ENCODE peak calls at places on chromosomes 13 and 19, in four cellular contexts. One of them, this sample, is unnamed.

GRCh38 chr13:73731564-73731963 is 402.6 kb downstream of the KLF12 start:
- DNase-seq in mesothelial cell of epicardium: no peak
- DNase-seq in cardiac fibroblast: no peak
- DNase-seq in CD4-positive, alpha-beta T cell: no peak
- DNase-seq in this sample: no peak

GRCh38 chr19:13057744-13058143 is 44.9 kb downstream of the LYL1 start:
- DNase-seq in mesothelial cell of epicardium: no peak
- DNase-seq in cardiac fibroblast: no peak
- DNase-seq in CD4-positive, alpha-beta T cell: no peak
- DNase-seq in this sample: no peak

GRCh38 chr13:97478247-97478646 is 44.3 kb downstream of the RAP2A start:
- DNase-seq in mesothelial cell of epicardium: no peak
- DNase-seq in cardiac fibroblast: no peak
- DNase-seq in CD4-positive, alpha-beta T cell: no peak
- DNase-seq in this sample: no peak

GRCh38 chr19:28288850-28289249 is 924.1 kb downstream of the UQCRFS1 start:
- DNase-seq in mesothelial cell of epicardium: no peak
- DNase-seq in cardiac fibroblast: no peak
- DNase-seq in CD4-positive, alpha-beta T cell: no peak
- DNase-seq in this sample: no peak

GRCh38 chr19:48397636-48398328 is 4.3 kb downstream of the GRIN2D start:
- DNase-seq in mesothelial cell of epicardium: no peak
- DNase-seq in cardiac fibroblast: peak; percentile 28
- DNase-seq in CD4-positive, alpha-beta T cell: no peak
- DNase-seq in this sample: no peak

GRCh38 chr13:50275392-50276063 is 260.3 kb downstream of the KCNRG start:
- DNase-seq in mesothelial cell of epicardium: no peak
- DNase-seq in cardiac fibroblast: peak; percentile 5
- DNase-seq in CD4-positive, alpha-beta T cell: no peak
- DNase-seq in this sample: no peak

GRCh38 chr13:79228972-79229371 is 177.1 kb downstream of the RBM26 start:
- DNase-seq in mesothelial cell of epicardium: no peak
- DNase-seq in cardiac fibroblast: no peak
- DNase-seq in CD4-positive, alpha-beta T cell: no peak
- DNase-seq in this sample: no peak

GRCh38 chr13:44747179-44747578 is 171.0 kb upstream of the TSC22D1 start:
- DNase-seq in mesothelial cell of epicardium: no peak
- DNase-seq in cardiac fibroblast: no peak
- DNase-seq in CD4-positive, alpha-beta T cell: no peak
- DNase-seq in this sample: no peak

GRCh38 chr19:53389591-53390377 is 5.2 kb upstream of the ZNF765 start:
- DNase-seq in mesothelial cell of epicardium: no peak
- DNase-seq in cardiac fibroblast: no peak
- DNase-seq in CD4-positive, alpha-beta T cell: no peak
- DNase-seq in this sample: no peak

GRCh38 chr19:42176649-42176989 is 40.9 kb downstream of the DEDD2 start:
- DNase-seq in mesothelial cell of epicardium: no peak
- DNase-seq in cardiac fibroblast: no peak
- DNase-seq in CD4-positive, alpha-beta T cell: no peak
- DNase-seq in this sample: peak; percentile 52

GRCh38 chr19:22935151-22935550 is 67.8 kb downstream of the ZNF728 start:
- DNase-seq in mesothelial cell of epicardium: no peak
- DNase-seq in cardiac fibroblast: no peak
- DNase-seq in CD4-positive, alpha-beta T cell: no peak
- DNase-seq in this sample: no peak

GRCh38 chr19:58578430-58578925 is 5.3 kb upstream of the MZF1 start:
- DNase-seq in mesothelial cell of epicardium: no peak
- DNase-seq in cardiac fibroblast: no peak
- DNase-seq in CD4-positive, alpha-beta T cell: no peak
- DNase-seq in this sample: peak; percentile 42

GRCh38 chr19:55278391-55279135 is 1.3 kb downstream of the HSPBP1 start:
- DNase-seq in mesothelial cell of epicardium: no peak
- DNase-seq in cardiac fibroblast: no peak
- DNase-seq in CD4-positive, alpha-beta T cell: no peak
- DNase-seq in this sample: no peak

GRCh38 chr19:29805026-29805925 is 6.5 kb upstream of the CCNE1 start:
- DNase-seq in mesothelial cell of epicardium: no peak
- DNase-seq in cardiac fibroblast: peak; percentile 49
- DNase-seq in CD4-positive, alpha-beta T cell: no peak
- DNase-seq in this sample: no peak

GRCh38 chr13:99322297-99323103 is 15.3 kb upstream of the GPR183 start:
- DNase-seq in mesothelial cell of epicardium: no peak
- DNase-seq in cardiac fibroblast: peak; percentile 81
- DNase-seq in CD4-positive, alpha-beta T cell: peak; percentile 16
- DNase-seq in this sample: peak; percentile 72

GRCh38 chr19:10565028-10565566 is 713 bp downstream of the KRI1 start:
- DNase-seq in mesothelial cell of epicardium: no peak
- DNase-seq in cardiac fibroblast: peak; percentile 46
- DNase-seq in CD4-positive, alpha-beta T cell: peak; percentile 49
- DNase-seq in this sample: peak; percentile 83

GRCh38 chr13:41145136-41145908 is 12.7 kb upstream of the KBTBD6 start:
- DNase-seq in mesothelial cell of epicardium: no peak
- DNase-seq in cardiac fibroblast: peak; percentile 66
- DNase-seq in CD4-positive, alpha-beta T cell: no peak
- DNase-seq in this sample: no peak

GRCh38 chr13:59261928-59262488 is 901.7 kb downstream of the DIAPH3 start:
- DNase-seq in mesothelial cell of epicardium: no peak
- DNase-seq in cardiac fibroblast: peak; percentile 29
- DNase-seq in CD4-positive, alpha-beta T cell: no peak
- DNase-seq in this sample: no peak

GRCh38 chr13:47397739-47398138 is 500.9 kb upstream of the HTR2A start:
- DNase-seq in mesothelial cell of epicardium: no peak
- DNase-seq in cardiac fibroblast: no peak
- DNase-seq in CD4-positive, alpha-beta T cell: no peak
- DNase-seq in this sample: no peak

GRCh38 chr19:35509018-35509652 is 4.3 kb downstream of the DMKN start:
- DNase-seq in mesothelial cell of epicardium: no peak
- DNase-seq in cardiac fibroblast: no peak
- DNase-seq in CD4-positive, alpha-beta T cell: peak; percentile 30
- DNase-seq in this sample: peak; percentile 87

GRCh38 chr13:41568990-41569387 is 111.6 kb downstream of the RGCC start:
- DNase-seq in mesothelial cell of epicardium: no peak
- DNase-seq in cardiac fibroblast: peak; percentile 61
- DNase-seq in CD4-positive, alpha-beta T cell: no peak
- DNase-seq in this sample: no peak

GRCh38 chr19:9705836-9706235 is 30.9 kb upstream of the ZNF562 start:
- DNase-seq in mesothelial cell of epicardium: no peak
- DNase-seq in cardiac fibroblast: no peak
- DNase-seq in CD4-positive, alpha-beta T cell: no peak
- DNase-seq in this sample: no peak

GRCh38 chr13:20127563-20128458 is 33.0 kb downstream of the GJA3 start:
- DNase-seq in mesothelial cell of epicardium: no peak
- DNase-seq in cardiac fibroblast: peak; percentile 53
- DNase-seq in CD4-positive, alpha-beta T cell: peak; percentile 20
- DNase-seq in this sample: peak; percentile 82

GRCh38 chr13:102645701-102646100 is 48.9 kb downstream of the TPP2 start:
- DNase-seq in mesothelial cell of epicardium: no peak
- DNase-seq in cardiac fibroblast: no peak
- DNase-seq in CD4-positive, alpha-beta T cell: no peak
- DNase-seq in this sample: no peak

GRCh38 chr13:35908221-35908620 is 223.0 kb downstream of the DCLK1 start:
- DNase-seq in mesothelial cell of epicardium: no peak
- DNase-seq in cardiac fibroblast: no peak
- DNase-seq in CD4-positive, alpha-beta T cell: no peak
- DNase-seq in this sample: no peak

GRCh38 chr13:35914662-35915061 is 216.5 kb downstream of the DCLK1 start:
- DNase-seq in mesothelial cell of epicardium: no peak
- DNase-seq in cardiac fibroblast: no peak
- DNase-seq in CD4-positive, alpha-beta T cell: no peak
- DNase-seq in this sample: no peak

GRCh38 chr13:35912841-35913240 is 218.3 kb downstream of the DCLK1 start:
- DNase-seq in mesothelial cell of epicardium: no peak
- DNase-seq in cardiac fibroblast: no peak
- DNase-seq in CD4-positive, alpha-beta T cell: no peak
- DNase-seq in this sample: no peak

GRCh38 chr13:35906636-35907035 is 224.5 kb downstream of the DCLK1 start:
- DNase-seq in mesothelial cell of epicardium: no peak
- DNase-seq in cardiac fibroblast: no peak
- DNase-seq in CD4-positive, alpha-beta T cell: no peak
- DNase-seq in this sample: no peak

GRCh38 chr13:35909837-35910236 is 221.3 kb downstream of the DCLK1 start:
- DNase-seq in mesothelial cell of epicardium: no peak
- DNase-seq in cardiac fibroblast: no peak
- DNase-seq in CD4-positive, alpha-beta T cell: no peak
- DNase-seq in this sample: no peak
- TF ChIP-seq CTCF in mesothelial cell of epicardium: no peak
- TF ChIP-seq CTCF in cardiac fibroblast: no peak
- TF ChIP-seq CTCF in CD4-positive, alpha-beta T cell: no peak
- TF ChIP-seq CTCF in this sample: no peak

GRCh38 chr19:38619361-38620174 is 580 bp downstream of the EIF3K start:
- DNase-seq in mesothelial cell of epicardium: no peak
- DNase-seq in cardiac fibroblast: no peak
- DNase-seq in CD4-positive, alpha-beta T cell: no peak
- DNase-seq in this sample: no peak

GRCh38 chr19:38629568-38629967 is 10.6 kb downstream of the EIF3K start:
- DNase-seq in mesothelial cell of epicardium: no peak
- DNase-seq in cardiac fibroblast: no peak
- DNase-seq in CD4-positive, alpha-beta T cell: no peak
- DNase-seq in this sample: no peak

GRCh38 chr19:38626401-38626800 is 7.4 kb downstream of the EIF3K start:
- DNase-seq in mesothelial cell of epicardium: no peak
- DNase-seq in cardiac fibroblast: no peak
- DNase-seq in CD4-positive, alpha-beta T cell: no peak
- DNase-seq in this sample: no peak

DNA sequence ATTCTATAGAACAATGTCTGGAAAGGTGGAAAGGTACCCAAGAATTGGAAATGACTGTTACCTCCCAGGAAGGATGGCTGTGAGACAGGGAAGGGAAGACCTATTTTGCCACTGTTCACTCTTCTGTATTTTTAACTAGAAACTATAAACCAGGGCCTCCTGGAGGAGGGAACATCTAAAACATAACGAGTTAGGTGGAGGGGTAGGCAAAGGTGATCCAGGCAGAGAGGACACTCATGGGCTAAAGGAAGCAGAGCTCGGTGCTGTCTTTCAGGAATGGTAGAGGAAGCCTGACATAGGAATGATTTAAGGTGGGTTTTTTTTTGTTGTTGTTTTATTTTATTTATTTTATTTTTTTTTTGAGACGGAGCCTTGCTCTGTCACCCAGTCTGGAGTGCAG is 5.8 kb downstream of the EIF3K start:
- DNase-seq in mesothelial cell of epicardium: no peak
- DNase-seq in cardiac fibroblast: no peak
- DNase-seq in CD4-positive, alpha-beta T cell: no peak
- DNase-seq in this sample: no peak
- TF ChIP-seq CTCF in mesothelial cell of epicardium: no peak
- TF ChIP-seq CTCF in cardiac fibroblast: no peak
- TF ChIP-seq CTCF in CD4-positive, alpha-beta T cell: no peak
- TF ChIP-seq CTCF in this sample: no peak

GRCh38 chr13:112931028-112931934 is 37.7 kb upstream of the MCF2L start:
- DNase-seq in mesothelial cell of epicardium: no peak
- DNase-seq in cardiac fibroblast: peak; percentile 80
- DNase-seq in CD4-positive, alpha-beta T cell: no peak
- DNase-seq in this sample: no peak
- TF ChIP-seq CTCF in mesothelial cell of epicardium: peak; percentile 27
- TF ChIP-seq CTCF in cardiac fibroblast: peak; percentile 85
- TF ChIP-seq CTCF in CD4-positive, alpha-beta T cell: no peak
- TF ChIP-seq CTCF in this sample: no peak

DNA sequence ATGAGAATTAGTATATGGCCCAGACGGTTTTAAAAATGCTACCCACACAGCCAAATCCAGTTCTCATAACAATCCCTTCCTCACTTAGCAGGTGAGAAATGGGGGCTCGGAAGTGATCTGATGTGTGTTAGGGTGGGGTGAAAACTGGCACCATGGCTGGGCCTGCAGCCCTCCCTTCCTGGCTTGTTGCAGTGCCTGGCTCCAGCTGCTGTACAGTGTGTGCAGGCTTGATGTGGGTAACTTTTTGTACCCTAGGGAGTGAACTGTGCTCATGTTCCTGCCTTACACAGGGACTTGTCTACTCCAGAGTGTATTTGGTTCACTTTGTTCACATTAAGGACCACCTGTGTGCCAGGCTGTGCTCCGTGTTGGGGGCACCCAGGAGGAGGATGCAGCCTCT is 177.2 kb downstream of the LMO7 start:
- DNase-seq in mesothelial cell of epicardium: no peak
- DNase-seq in cardiac fibroblast: no peak
- DNase-seq in CD4-positive, alpha-beta T cell: no peak
- DNase-seq in this sample: no peak
- TF ChIP-seq CTCF in mesothelial cell of epicardium: no peak
- TF ChIP-seq CTCF in cardiac fibroblast: no peak
- TF ChIP-seq CTCF in CD4-positive, alpha-beta T cell: no peak
- TF ChIP-seq CTCF in this sample: no peak

This sample was measured in GM13976.